ENCODE peak calls at places on chromosomes 1 and 21, in eight cellular contexts. One of them, this sample, is unnamed.

GRCh38 chr21:29215709-29216108 is 83.0 kb upstream of the BACH1 start:
- DNase-seq in ascending aorta: no peak
- DNase-seq in cardiac muscle cell: no peak
- DNase-seq in IMR-90: peak; percentile 41
- DNase-seq in body of pancreas: peak; percentile 27
- DNase-seq in lower lobe of right lung: no peak
- DNase-seq in brain microvascular endothelial cell: no peak
- DNase-seq in psoas muscle: no peak
- DNase-seq in this sample: no peak

GRCh38 chr21:18951291-18952038 is 547.9 kb upstream of the TMPRSS15 start:
- DNase-seq in brain microvascular endothelial cell: no peak
- DNase-seq in psoas muscle: no peak
- DNase-seq in body of pancreas: no peak
- DNase-seq in ascending aorta: no peak
- DNase-seq in cardiac muscle cell: no peak
- DNase-seq in lower lobe of right lung: no peak
- DNase-seq in IMR-90: no peak
- DNase-seq in this sample: no peak

GRCh38 chr1:159879977-159880376 is 17.5 kb upstream of the VSIG8 start:
- DNase-seq in brain microvascular endothelial cell: peak; percentile 66
- DNase-seq in psoas muscle: no peak
- DNase-seq in body of pancreas: no peak
- DNase-seq in IMR-90: peak; percentile 87
- DNase-seq in lower lobe of right lung: no peak
- DNase-seq in cardiac muscle cell: peak; percentile 84
- DNase-seq in ascending aorta: no peak
- DNase-seq in this sample: no peak

GRCh38 chr1:17248781-17249180 is at the start of gene PADI3:
- DNase-seq in brain microvascular endothelial cell: no peak
- DNase-seq in IMR-90: no peak
- DNase-seq in psoas muscle: peak; percentile 32
- DNase-seq in body of pancreas: no peak
- DNase-seq in ascending aorta: no peak
- DNase-seq in lower lobe of right lung: no peak
- DNase-seq in cardiac muscle cell: no peak
- DNase-seq in this sample: no peak

GRCh38 chr1:54791880-54792522 is 9.1 kb downstream of the TTC22 start:
- DNase-seq in brain microvascular endothelial cell: peak; percentile 53
- DNase-seq in body of pancreas: no peak
- DNase-seq in ascending aorta: no peak
- DNase-seq in lower lobe of right lung: no peak
- DNase-seq in psoas muscle: no peak
- DNase-seq in cardiac muscle cell: peak; percentile 47
- DNase-seq in IMR-90: peak; percentile 34
- DNase-seq in this sample: no peak

GRCh38 chr1:180267761-180268555 is 37.9 kb downstream of the LHX4 start:
- DNase-seq in ascending aorta: no peak
- DNase-seq in cardiac muscle cell: no peak
- DNase-seq in psoas muscle: no peak
- DNase-seq in brain microvascular endothelial cell: no peak
- DNase-seq in body of pancreas: no peak
- DNase-seq in lower lobe of right lung: no peak
- DNase-seq in IMR-90: no peak
- DNase-seq in this sample: peak; percentile 44

GRCh38 chr1:220339581-220339980 is 67.3 kb upstream of the RAB3GAP2 start:
- DNase-seq in cardiac muscle cell: no peak
- DNase-seq in ascending aorta: no peak
- DNase-seq in brain microvascular endothelial cell: no peak
- DNase-seq in body of pancreas: no peak
- DNase-seq in IMR-90: no peak
- DNase-seq in psoas muscle: no peak
- DNase-seq in lower lobe of right lung: no peak
- DNase-seq in this sample: no peak

GRCh38 chr1:228781161-228781771 is 46.0 kb downstream of the RHOU start:
- DNase-seq in ascending aorta: no peak
- DNase-seq in body of pancreas: no peak
- DNase-seq in lower lobe of right lung: peak; percentile 57
- DNase-seq in brain microvascular endothelial cell: peak; percentile 5
- DNase-seq in cardiac muscle cell: peak; percentile 89
- DNase-seq in IMR-90: peak; percentile 63
- DNase-seq in psoas muscle: no peak
- DNase-seq in this sample: no peak

GRCh38 chr1:204426035-204426436 is 14.4 kb upstream of the PPP1R15B start:
- DNase-seq in body of pancreas: no peak
- DNase-seq in psoas muscle: no peak
- DNase-seq in lower lobe of right lung: no peak
- DNase-seq in brain microvascular endothelial cell: peak; percentile 66
- DNase-seq in cardiac muscle cell: peak; percentile 55
- DNase-seq in ascending aorta: no peak
- DNase-seq in IMR-90: peak; percentile 89
- DNase-seq in this sample: peak; percentile 52

GRCh38 chr1:27359822-27360158 is 7.0 kb downstream of the MAP3K6 start:
- DNase-seq in psoas muscle: no peak
- DNase-seq in cardiac muscle cell: no peak
- DNase-seq in body of pancreas: no peak
- DNase-seq in lower lobe of right lung: no peak
- DNase-seq in brain microvascular endothelial cell: no peak
- DNase-seq in ascending aorta: no peak
- DNase-seq in IMR-90: no peak
- DNase-seq in this sample: no peak

GRCh38 chr1:247496581-247497285 is 38.8 kb upstream of the OR2B11 start:
- DNase-seq in brain microvascular endothelial cell: peak; percentile 1
- DNase-seq in cardiac muscle cell: no peak
- DNase-seq in ascending aorta: no peak
- DNase-seq in lower lobe of right lung: no peak
- DNase-seq in IMR-90: no peak
- DNase-seq in body of pancreas: no peak
- DNase-seq in psoas muscle: no peak
- DNase-seq in this sample: no peak

DNA sequence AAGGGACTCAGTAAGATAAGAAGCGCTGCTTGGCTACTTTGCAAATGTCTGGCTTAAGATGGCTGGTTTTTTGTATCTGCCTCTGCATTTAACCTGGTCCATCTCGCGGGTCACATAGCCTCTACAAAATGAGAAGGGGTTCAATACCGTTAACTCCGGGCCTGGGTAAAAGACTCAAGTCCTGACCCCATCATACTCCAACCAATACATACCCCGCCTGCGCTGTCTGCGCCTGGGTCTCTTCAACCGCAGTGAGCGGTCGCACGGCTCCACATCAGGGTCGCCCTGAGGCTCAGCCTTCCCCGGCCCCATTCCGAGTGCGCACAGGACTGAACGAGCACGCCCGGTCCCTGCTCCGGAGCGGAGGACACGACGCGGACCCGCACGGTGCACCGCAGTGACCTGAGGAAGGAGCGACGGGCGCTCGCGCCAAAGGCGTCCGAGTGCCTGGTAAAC is 558 bp upstream of the PGD start:
- DNase-seq in IMR-90: no peak
- DNase-seq in psoas muscle: no peak
- DNase-seq in cardiac muscle cell: no peak
- DNase-seq in body of pancreas: no peak
- DNase-seq in lower lobe of right lung: no peak
- DNase-seq in brain microvascular endothelial cell: no peak
- DNase-seq in ascending aorta: no peak
- DNase-seq in this sample: no peak
- TF ChIP-seq CTCF in IMR-90: no peak
- TF ChIP-seq CTCF in psoas muscle: no peak
- TF ChIP-seq CTCF in cardiac muscle cell: no peak
- TF ChIP-seq CTCF in body of pancreas: no peak
- TF ChIP-seq CTCF in lower lobe of right lung: no peak
- TF ChIP-seq CTCF in brain microvascular endothelial cell: no peak
- TF ChIP-seq CTCF in ascending aorta: no peak
- TF ChIP-seq CTCF in this sample: no peak

DNA sequence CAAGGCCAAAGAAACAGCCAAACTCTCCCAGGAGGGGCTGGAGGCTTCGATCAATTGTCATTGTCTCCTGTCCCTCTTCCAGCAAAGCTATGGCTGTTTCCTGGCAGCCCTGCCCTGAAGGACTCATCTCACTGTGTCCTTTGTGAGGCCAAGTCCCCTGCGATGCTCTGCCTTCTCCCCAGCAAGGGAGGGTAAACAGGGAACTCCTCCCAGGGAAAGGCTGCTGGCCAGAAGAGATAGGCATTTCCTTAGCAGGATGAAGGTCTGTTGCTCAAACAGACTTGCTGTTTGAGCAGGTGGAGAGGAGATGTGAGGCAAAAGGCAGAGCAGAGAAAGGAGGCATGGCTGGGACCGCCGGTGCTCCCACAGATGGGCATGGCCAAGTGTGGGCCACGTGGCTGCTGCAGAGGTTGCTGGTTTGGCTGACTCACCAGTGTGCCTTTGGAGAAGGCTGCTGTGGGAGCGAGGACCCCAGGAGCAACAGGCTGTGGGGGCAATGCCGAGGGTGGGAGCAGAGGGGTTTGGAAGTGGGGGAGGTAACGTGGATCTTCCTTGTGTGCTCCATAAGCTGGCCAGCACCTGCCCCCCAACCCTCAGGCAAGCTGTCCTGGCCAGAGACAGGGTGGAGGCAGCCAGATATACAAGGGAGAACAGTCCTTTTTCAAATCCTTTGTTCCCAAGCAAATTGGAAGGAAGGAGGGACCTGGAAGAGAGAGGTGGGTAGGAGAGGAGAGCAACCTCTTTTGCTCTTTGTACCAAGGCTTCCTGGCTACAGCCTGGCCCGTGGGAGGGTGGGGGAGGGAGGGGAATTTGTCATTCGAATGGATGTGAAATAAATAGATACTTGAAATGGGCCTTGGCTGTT is 449.8 kb downstream of the SIPA1L2 start:
- DNase-seq in lower lobe of right lung: no peak
- DNase-seq in body of pancreas: no peak
- DNase-seq in IMR-90: no peak
- DNase-seq in cardiac muscle cell: no peak
- DNase-seq in brain microvascular endothelial cell: no peak
- DNase-seq in ascending aorta: no peak
- DNase-seq in psoas muscle: no peak
- DNase-seq in this sample: no peak
- H3K27ac ChIP-seq in lower lobe of right lung: no peak overlapping the region
- H3K27ac ChIP-seq in body of pancreas: no peak overlapping the region
- H3K27ac ChIP-seq in IMR-90: no peak overlapping the region
- H3K27ac ChIP-seq in cardiac muscle cell: no peak overlapping the region
- H3K27ac ChIP-seq in brain microvascular endothelial cell: no peak overlapping the region
- H3K27ac ChIP-seq in ascending aorta: no peak overlapping the region
- H3K27ac ChIP-seq in psoas muscle: no peak overlapping the region
- H3K27ac ChIP-seq in this sample: no peak overlapping the region

GRCh38 chr1:193262661-193263060 is 76.2 kb upstream of the B3GALT2 start:
- DNase-seq in psoas muscle: no peak
- DNase-seq in cardiac muscle cell: no peak
- DNase-seq in body of pancreas: no peak
- DNase-seq in ascending aorta: no peak
- DNase-seq in brain microvascular endothelial cell: no peak
- DNase-seq in IMR-90: no peak
- DNase-seq in lower lobe of right lung: no peak
- DNase-seq in this sample: no peak
- H3K4me3 ChIP-seq in psoas muscle: no peak overlapping the region
- H3K4me3 ChIP-seq in cardiac muscle cell: no peak overlapping the region
- H3K4me3 ChIP-seq in body of pancreas: no peak overlapping the region
- H3K4me3 ChIP-seq in ascending aorta: no peak overlapping the region
- H3K4me3 ChIP-seq in brain microvascular endothelial cell: no peak overlapping the region
- H3K4me3 ChIP-seq in IMR-90: no peak overlapping the region
- H3K4me3 ChIP-seq in lower lobe of right lung: no peak overlapping the region
- H3K4me3 ChIP-seq in this sample: no peak overlapping the region

DNA sequence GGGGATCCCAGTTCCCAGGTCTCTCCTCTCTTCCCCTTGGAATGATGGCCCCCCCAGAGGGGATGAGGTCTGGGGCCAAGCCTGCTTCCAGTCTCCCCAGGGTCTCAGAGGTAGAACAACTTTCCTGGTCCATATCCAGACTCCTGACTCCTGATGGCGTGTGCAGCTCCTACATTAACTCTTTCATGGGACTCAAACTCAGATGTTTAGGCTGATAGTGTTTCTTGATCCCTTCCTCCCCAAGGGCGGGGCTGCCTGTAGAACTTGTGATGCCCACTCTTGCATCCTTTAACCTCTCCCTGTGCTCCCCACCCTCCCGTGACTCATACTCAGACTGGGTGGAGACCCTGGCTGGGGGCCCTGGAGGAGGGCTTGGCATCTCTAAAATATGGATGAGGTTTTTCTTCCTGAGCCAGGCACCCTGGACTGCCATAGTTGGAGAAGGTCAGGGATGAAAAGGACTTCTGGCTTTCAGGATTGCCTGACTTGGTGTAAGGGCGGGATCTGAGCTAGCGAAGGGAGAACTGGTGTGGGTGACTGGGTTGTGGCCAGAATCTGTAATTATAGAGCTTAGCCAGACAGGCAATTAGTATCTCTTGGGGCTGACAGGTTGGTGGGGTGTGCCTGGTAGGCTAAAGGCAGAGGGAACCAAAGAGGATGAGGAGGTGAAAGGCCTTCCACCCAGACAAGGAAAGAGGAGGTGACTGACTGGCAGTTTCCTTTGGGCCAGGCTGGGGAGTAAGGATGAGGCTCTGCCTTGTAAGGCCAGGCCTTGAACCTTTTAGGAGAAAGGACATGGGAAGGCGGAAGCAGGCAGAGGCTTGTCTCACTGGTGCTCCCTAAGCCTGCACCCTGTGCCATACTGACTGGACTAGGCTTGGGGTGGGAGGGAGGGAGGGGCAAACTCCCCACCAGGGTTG is 1.5 kb downstream of the ATP8B2 start:
- DNase-seq in IMR-90: peak; percentile 64
- DNase-seq in ascending aorta: peak; percentile 72
- DNase-seq in psoas muscle: peak; percentile 83
- DNase-seq in lower lobe of right lung: no peak
- DNase-seq in cardiac muscle cell: peak; percentile 46
- DNase-seq in body of pancreas: peak; percentile 40
- DNase-seq in brain microvascular endothelial cell: peak; percentile 24
- DNase-seq in this sample: peak; percentile 90
- TF ChIP-seq CTCF in IMR-90: no peak
- TF ChIP-seq CTCF in ascending aorta: no peak
- TF ChIP-seq CTCF in psoas muscle: no peak
- TF ChIP-seq CTCF in lower lobe of right lung: no peak
- TF ChIP-seq CTCF in cardiac muscle cell: no peak
- TF ChIP-seq CTCF in body of pancreas: no peak
- TF ChIP-seq CTCF in brain microvascular endothelial cell: no peak
- TF ChIP-seq CTCF in this sample: peak; percentile 5

GRCh38 chr1:185483217-185483616 is 166.2 kb upstream of the IVNS1ABP start:
- DNase-seq in psoas muscle: no peak
- DNase-seq in cardiac muscle cell: no peak
- DNase-seq in body of pancreas: no peak
- DNase-seq in brain microvascular endothelial cell: no peak
- DNase-seq in ascending aorta: no peak
- DNase-seq in lower lobe of right lung: no peak
- DNase-seq in IMR-90: no peak
- DNase-seq in this sample: no peak
- H3K27ac ChIP-seq in psoas muscle: peak overlapping the region; percentile 84
- H3K27ac ChIP-seq in cardiac muscle cell: no peak overlapping the region
- H3K27ac ChIP-seq in body of pancreas: no peak overlapping the region
- H3K27ac ChIP-seq in brain microvascular endothelial cell: no peak overlapping the region
- H3K27ac ChIP-seq in ascending aorta: no peak overlapping the region
- H3K27ac ChIP-seq in lower lobe of right lung: no peak overlapping the region
- H3K27ac ChIP-seq in IMR-90: no peak overlapping the region
- H3K27ac ChIP-seq in this sample: peak overlapping the region; percentile 54

DNA sequence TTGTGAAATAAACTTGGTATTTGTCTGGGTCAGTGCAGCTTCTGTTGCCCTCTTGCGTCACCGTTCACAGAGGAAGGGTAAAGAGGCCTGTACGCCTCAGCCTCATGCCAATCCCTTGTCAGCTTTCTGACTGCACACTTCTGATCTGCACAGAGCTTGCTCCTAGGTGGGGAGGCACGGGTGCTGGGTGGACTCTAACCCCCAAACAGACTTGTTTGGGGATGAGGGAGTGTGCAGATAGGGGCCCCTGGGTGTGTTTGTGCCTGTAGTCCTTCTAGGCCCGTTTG is 803 bp upstream of the B4GALT2 start:
- DNase-seq in body of pancreas: no peak
- DNase-seq in psoas muscle: no peak
- DNase-seq in lower lobe of right lung: no peak
- DNase-seq in brain microvascular endothelial cell: no peak
- DNase-seq in ascending aorta: no peak
- DNase-seq in IMR-90: no peak
- DNase-seq in cardiac muscle cell: no peak
- DNase-seq in this sample: no peak
- H3K4me3 ChIP-seq in body of pancreas: no peak overlapping the region
- H3K4me3 ChIP-seq in psoas muscle: peak overlapping the region; percentile 68
- H3K4me3 ChIP-seq in lower lobe of right lung: no peak overlapping the region
- H3K4me3 ChIP-seq in brain microvascular endothelial cell: peak overlapping the region; percentile 72
- H3K4me3 ChIP-seq in ascending aorta: peak overlapping the region; percentile 56
- H3K4me3 ChIP-seq in IMR-90: peak overlapping the region; percentile 72
- H3K4me3 ChIP-seq in cardiac muscle cell: peak overlapping the region; percentile 72
- H3K4me3 ChIP-seq in this sample: no peak overlapping the region